ENCODE peak calls at places on chromosomes 11 and 22, in six cellular contexts. One of them, this sample, is unnamed.

GRCh38 chr11:127895776-127896175 is 691.6 kb downstream of the ETS1 start:
- DNase-seq in cardiac fibroblast: no peak
- DNase-seq in AG04450: no peak
- DNase-seq in activated CD8-positive, alpha-beta T cell treated with anti-CD3 and anti-CD28 coated beads for 36 hours: no peak
- DNase-seq in BJ: no peak
- DNase-seq in HFF-Myc: no peak
- DNase-seq in this sample: no peak

GRCh38 chr11:91115116-91115515 is 892.3 kb upstream of the CHORDC1 start:
- DNase-seq in cardiac fibroblast: no peak
- DNase-seq in AG04450: no peak
- DNase-seq in activated CD8-positive, alpha-beta T cell treated with anti-CD3 and anti-CD28 coated beads for 36 hours: no peak
- DNase-seq in BJ: no peak
- DNase-seq in HFF-Myc: no peak
- DNase-seq in this sample: no peak

GRCh38 chr11:69881467-69882269 is 62.5 kb upstream of the FGF3 start:
- DNase-seq in cardiac fibroblast: no peak
- DNase-seq in AG04450: no peak
- DNase-seq in activated CD8-positive, alpha-beta T cell treated with anti-CD3 and anti-CD28 coated beads for 36 hours: peak; percentile 13
- DNase-seq in BJ: no peak
- DNase-seq in HFF-Myc: no peak
- DNase-seq in this sample: no peak

GRCh38 chr11:76782526-76783293 is 446 bp upstream of the TSKU start:
- DNase-seq in cardiac fibroblast: peak; percentile 97
- DNase-seq in AG04450: peak; percentile 97
- DNase-seq in activated CD8-positive, alpha-beta T cell treated with anti-CD3 and anti-CD28 coated beads for 36 hours: peak; percentile 90
- DNase-seq in BJ: peak; percentile 70
- DNase-seq in HFF-Myc: peak; percentile 90
- DNase-seq in this sample: peak; percentile 64

GRCh38 chr11:102592634-102593581 is 32.2 kb downstream of the MMP20 start:
- DNase-seq in cardiac fibroblast: peak; percentile 48
- DNase-seq in AG04450: no peak
- DNase-seq in activated CD8-positive, alpha-beta T cell treated with anti-CD3 and anti-CD28 coated beads for 36 hours: no peak
- DNase-seq in BJ: no peak
- DNase-seq in HFF-Myc: no peak
- DNase-seq in this sample: no peak

GRCh38 chr11:108002476-108002875 is 6.2 kb upstream of the CUL5 start:
- DNase-seq in cardiac fibroblast: no peak
- DNase-seq in AG04450: no peak
- DNase-seq in activated CD8-positive, alpha-beta T cell treated with anti-CD3 and anti-CD28 coated beads for 36 hours: no peak
- DNase-seq in BJ: no peak
- DNase-seq in HFF-Myc: no peak
- DNase-seq in this sample: no peak

GRCh38 chr11:76802151-76802550 is 19.0 kb downstream of the TSKU start:
- DNase-seq in cardiac fibroblast: no peak
- DNase-seq in AG04450: no peak
- DNase-seq in activated CD8-positive, alpha-beta T cell treated with anti-CD3 and anti-CD28 coated beads for 36 hours: no peak
- DNase-seq in BJ: no peak
- DNase-seq in HFF-Myc: no peak
- DNase-seq in this sample: no peak

GRCh38 chr11:47533690-47534135 is 19.2 kb downstream of the CELF1 start:
- DNase-seq in cardiac fibroblast: peak; percentile 56
- DNase-seq in AG04450: no peak
- DNase-seq in activated CD8-positive, alpha-beta T cell treated with anti-CD3 and anti-CD28 coated beads for 36 hours: no peak
- DNase-seq in BJ: peak; percentile 49
- DNase-seq in HFF-Myc: no peak
- DNase-seq in this sample: no peak

GRCh38 chr22:50341977-50342650 is 1.0 kb upstream of the PPP6R2 start:
- DNase-seq in cardiac fibroblast: peak; percentile 87
- DNase-seq in AG04450: peak; percentile 61
- DNase-seq in activated CD8-positive, alpha-beta T cell treated with anti-CD3 and anti-CD28 coated beads for 36 hours: peak; percentile 94
- DNase-seq in BJ: no peak
- DNase-seq in HFF-Myc: peak; percentile 53
- DNase-seq in this sample: peak; percentile 32

GRCh38 chr22:41564563-41564962 is 3.8 kb downstream of the CSDC2 start:
- DNase-seq in cardiac fibroblast: no peak
- DNase-seq in AG04450: no peak
- DNase-seq in activated CD8-positive, alpha-beta T cell treated with anti-CD3 and anti-CD28 coated beads for 36 hours: no peak
- DNase-seq in BJ: no peak
- DNase-seq in HFF-Myc: no peak
- DNase-seq in this sample: no peak

GRCh38 chr11:129251067-129251466 is 58.9 kb upstream of the ARHGAP32 start:
- DNase-seq in cardiac fibroblast: peak; percentile 13
- DNase-seq in AG04450: no peak
- DNase-seq in activated CD8-positive, alpha-beta T cell treated with anti-CD3 and anti-CD28 coated beads for 36 hours: no peak
- DNase-seq in BJ: no peak
- DNase-seq in HFF-Myc: peak; percentile 32
- DNase-seq in this sample: no peak

GRCh38 chr11:11555228-11555627 is 66.6 kb downstream of the GALNT18 start:
- DNase-seq in cardiac fibroblast: no peak
- DNase-seq in AG04450: no peak
- DNase-seq in activated CD8-positive, alpha-beta T cell treated with anti-CD3 and anti-CD28 coated beads for 36 hours: no peak
- DNase-seq in BJ: no peak
- DNase-seq in HFF-Myc: no peak
- DNase-seq in this sample: peak; percentile 44

GRCh38 chr11:117792992-117793391 is 4.0 kb downstream of the DSCAML1 start:
- DNase-seq in cardiac fibroblast: no peak
- DNase-seq in AG04450: no peak
- DNase-seq in activated CD8-positive, alpha-beta T cell treated with anti-CD3 and anti-CD28 coated beads for 36 hours: no peak
- DNase-seq in BJ: no peak
- DNase-seq in HFF-Myc: no peak
- DNase-seq in this sample: no peak

GRCh38 chr11:77200869-77201268 is 72.8 kb downstream of the MYO7A start:
- DNase-seq in cardiac fibroblast: no peak
- DNase-seq in AG04450: no peak
- DNase-seq in activated CD8-positive, alpha-beta T cell treated with anti-CD3 and anti-CD28 coated beads for 36 hours: no peak
- DNase-seq in BJ: no peak
- DNase-seq in HFF-Myc: no peak
- DNase-seq in this sample: no peak

GRCh38 chr11:94746721-94747120 is 21.4 kb upstream of the AMOTL1 start:
- DNase-seq in cardiac fibroblast: no peak
- DNase-seq in AG04450: no peak
- DNase-seq in activated CD8-positive, alpha-beta T cell treated with anti-CD3 and anti-CD28 coated beads for 36 hours: no peak
- DNase-seq in BJ: no peak
- DNase-seq in HFF-Myc: no peak
- DNase-seq in this sample: no peak

GRCh38 chr11:114377612-114378267 is 22.6 kb downstream of the C11orf71 start:
- DNase-seq in cardiac fibroblast: peak; percentile 43
- DNase-seq in AG04450: no peak
- DNase-seq in activated CD8-positive, alpha-beta T cell treated with anti-CD3 and anti-CD28 coated beads for 36 hours: no peak
- DNase-seq in BJ: peak; percentile 95
- DNase-seq in HFF-Myc: peak; percentile 84
- DNase-seq in this sample: no peak

GRCh38 chr11:65225284-65226102 is 36.3 kb upstream of the POLA2 start:
- DNase-seq in cardiac fibroblast: peak; percentile 74
- DNase-seq in AG04450: peak; percentile 6
- DNase-seq in activated CD8-positive, alpha-beta T cell treated with anti-CD3 and anti-CD28 coated beads for 36 hours: peak; percentile 76
- DNase-seq in BJ: no peak
- DNase-seq in HFF-Myc: no peak
- DNase-seq in this sample: no peak

GRCh38 chr11:14642453-14642852 is 1.2 kb upstream of the PDE3B start:
- DNase-seq in cardiac fibroblast: no peak
- DNase-seq in AG04450: no peak
- DNase-seq in activated CD8-positive, alpha-beta T cell treated with anti-CD3 and anti-CD28 coated beads for 36 hours: no peak
- DNase-seq in BJ: no peak
- DNase-seq in HFF-Myc: no peak
- DNase-seq in this sample: no peak

GRCh38 chr11:63779044-63779443 is 10.5 kb upstream of the ZFTA start:
- DNase-seq in cardiac fibroblast: peak; percentile 31
- DNase-seq in AG04450: no peak
- DNase-seq in activated CD8-positive, alpha-beta T cell treated with anti-CD3 and anti-CD28 coated beads for 36 hours: no peak
- DNase-seq in BJ: no peak
- DNase-seq in HFF-Myc: no peak
- DNase-seq in this sample: no peak

GRCh38 chr22:39248254-39248653 is 3.5 kb upstream of the PDGFB start:
- DNase-seq in cardiac fibroblast: peak; percentile 41
- DNase-seq in AG04450: no peak
- DNase-seq in activated CD8-positive, alpha-beta T cell treated with anti-CD3 and anti-CD28 coated beads for 36 hours: no peak
- DNase-seq in BJ: no peak
- DNase-seq in HFF-Myc: no peak
- DNase-seq in this sample: no peak

GRCh38 chr11:46972343-46972742 is 35.8 kb downstream of the CSTPP1 start:
- DNase-seq in cardiac fibroblast: no peak
- DNase-seq in AG04450: no peak
- DNase-seq in activated CD8-positive, alpha-beta T cell treated with anti-CD3 and anti-CD28 coated beads for 36 hours: no peak
- DNase-seq in BJ: no peak
- DNase-seq in HFF-Myc: no peak
- DNase-seq in this sample: no peak

GRCh38 chr11:93000511-93001476 is 31.3 kb downstream of the MTNR1B start:
- DNase-seq in cardiac fibroblast: peak; percentile 57
- DNase-seq in AG04450: peak; percentile 71
- DNase-seq in activated CD8-positive, alpha-beta T cell treated with anti-CD3 and anti-CD28 coated beads for 36 hours: no peak
- DNase-seq in BJ: peak; percentile 63
- DNase-seq in HFF-Myc: peak; percentile 38
- DNase-seq in this sample: peak; percentile 68

GRCh38 chr22:27993774-27994350 is 74.8 kb upstream of the PITPNB start:
- DNase-seq in cardiac fibroblast: no peak
- DNase-seq in AG04450: no peak
- DNase-seq in activated CD8-positive, alpha-beta T cell treated with anti-CD3 and anti-CD28 coated beads for 36 hours: no peak
- DNase-seq in BJ: no peak
- DNase-seq in HFF-Myc: no peak
- DNase-seq in this sample: no peak

GRCh38 chr22:32469799-32470212 is 4.8 kb upstream of the FBXO7 start:
- DNase-seq in cardiac fibroblast: peak; percentile 58
- DNase-seq in AG04450: peak; percentile 32
- DNase-seq in activated CD8-positive, alpha-beta T cell treated with anti-CD3 and anti-CD28 coated beads for 36 hours: no peak
- DNase-seq in BJ: peak; percentile 74
- DNase-seq in HFF-Myc: peak; percentile 86
- DNase-seq in this sample: no peak

GRCh38 chr11:15852179-15852578 is 504.2 kb downstream of the SOX6 start:
- DNase-seq in cardiac fibroblast: no peak
- DNase-seq in AG04450: no peak
- DNase-seq in activated CD8-positive, alpha-beta T cell treated with anti-CD3 and anti-CD28 coated beads for 36 hours: peak; percentile 3
- DNase-seq in BJ: no peak
- DNase-seq in HFF-Myc: no peak
- DNase-seq in this sample: no peak
- TF ChIP-seq CTCF in cardiac fibroblast: peak; percentile 62
- TF ChIP-seq CTCF in AG04450: peak; percentile 40
- TF ChIP-seq CTCF in activated CD8-positive, alpha-beta T cell treated with anti-CD3 and anti-CD28 coated beads for 36 hours: no peak
- TF ChIP-seq CTCF in BJ: peak; percentile 28
- TF ChIP-seq CTCF in HFF-Myc: peak; percentile 18
- TF ChIP-seq CTCF in this sample: peak; percentile 37

DNA sequence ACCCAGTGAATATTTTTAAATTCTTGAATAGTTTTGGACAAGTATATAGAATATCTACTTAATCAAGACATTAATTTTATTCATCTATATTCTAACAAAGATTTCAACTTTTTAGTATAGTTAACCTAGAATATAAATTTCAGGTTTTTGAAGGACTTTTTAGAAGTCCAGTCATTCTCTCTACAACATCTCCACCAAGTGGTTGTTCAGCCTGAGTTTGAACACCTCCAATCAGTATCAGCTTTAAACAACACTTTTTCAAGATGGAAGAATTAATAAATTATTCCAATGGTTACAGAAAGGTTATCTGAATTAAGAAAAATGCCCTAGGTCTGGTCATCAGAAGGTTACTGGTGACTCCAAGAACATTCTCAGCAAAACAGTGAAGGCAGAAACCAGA is 31.8 kb downstream of the EIF3M start:
- DNase-seq in cardiac fibroblast: peak; percentile 67
- DNase-seq in AG04450: no peak
- DNase-seq in activated CD8-positive, alpha-beta T cell treated with anti-CD3 and anti-CD28 coated beads for 36 hours: no peak
- DNase-seq in BJ: no peak
- DNase-seq in HFF-Myc: no peak
- DNase-seq in this sample: no peak
- TF ChIP-seq CTCF in cardiac fibroblast: peak; percentile 20
- TF ChIP-seq CTCF in AG04450: peak; percentile 29
- TF ChIP-seq CTCF in activated CD8-positive, alpha-beta T cell treated with anti-CD3 and anti-CD28 coated beads for 36 hours: no peak
- TF ChIP-seq CTCF in BJ: peak; percentile 1
- TF ChIP-seq CTCF in HFF-Myc: no peak
- TF ChIP-seq CTCF in this sample: no peak

GRCh38 chr11:104534268-104534667 is 364.0 kb downstream of the CASP12 start:
- DNase-seq in cardiac fibroblast: peak; percentile 63
- DNase-seq in AG04450: peak; percentile 24
- DNase-seq in activated CD8-positive, alpha-beta T cell treated with anti-CD3 and anti-CD28 coated beads for 36 hours: no peak
- DNase-seq in BJ: no peak
- DNase-seq in HFF-Myc: peak; percentile 19
- DNase-seq in this sample: no peak

GRCh38 chr11:104529916-104530315 is 366.0 kb upstream of the PDGFD start:
- DNase-seq in cardiac fibroblast: no peak
- DNase-seq in AG04450: no peak
- DNase-seq in activated CD8-positive, alpha-beta T cell treated with anti-CD3 and anti-CD28 coated beads for 36 hours: no peak
- DNase-seq in BJ: no peak
- DNase-seq in HFF-Myc: no peak
- DNase-seq in this sample: no peak

GRCh38 chr11:104531894-104532293 is 366.4 kb downstream of the CASP12 start:
- DNase-seq in cardiac fibroblast: no peak
- DNase-seq in AG04450: no peak
- DNase-seq in activated CD8-positive, alpha-beta T cell treated with anti-CD3 and anti-CD28 coated beads for 36 hours: no peak
- DNase-seq in BJ: no peak
- DNase-seq in HFF-Myc: no peak
- DNase-seq in this sample: no peak

GRCh38 chr11:104529213-104529612 is 365.3 kb upstream of the PDGFD start:
- DNase-seq in cardiac fibroblast: peak; percentile 26
- DNase-seq in AG04450: no peak
- DNase-seq in activated CD8-positive, alpha-beta T cell treated with anti-CD3 and anti-CD28 coated beads for 36 hours: no peak
- DNase-seq in BJ: no peak
- DNase-seq in HFF-Myc: no peak
- DNase-seq in this sample: no peak

GRCh38 chr11:104531075-104531474 is 367.1 kb upstream of the PDGFD start:
- DNase-seq in cardiac fibroblast: no peak
- DNase-seq in AG04450: no peak
- DNase-seq in activated CD8-positive, alpha-beta T cell treated with anti-CD3 and anti-CD28 coated beads for 36 hours: peak; percentile 6
- DNase-seq in BJ: no peak
- DNase-seq in HFF-Myc: no peak
- DNase-seq in this sample: no peak
- TF ChIP-seq CTCF in cardiac fibroblast: peak; percentile 35
- TF ChIP-seq CTCF in AG04450: peak; percentile 16
- TF ChIP-seq CTCF in activated CD8-positive, alpha-beta T cell treated with anti-CD3 and anti-CD28 coated beads for 36 hours: no peak
- TF ChIP-seq CTCF in BJ: no peak
- TF ChIP-seq CTCF in HFF-Myc: peak; percentile 14
- TF ChIP-seq CTCF in this sample: no peak

GRCh38 chr22:18070556-18071306 is 7.1 kb upstream of the PEX26 start:
- DNase-seq in cardiac fibroblast: no peak
- DNase-seq in AG04450: no peak
- DNase-seq in activated CD8-positive, alpha-beta T cell treated with anti-CD3 and anti-CD28 coated beads for 36 hours: peak; percentile 21
- DNase-seq in BJ: no peak
- DNase-seq in HFF-Myc: no peak
- DNase-seq in this sample: no peak
- TF ChIP-seq CTCF in cardiac fibroblast: peak; percentile 19
- TF ChIP-seq CTCF in AG04450: peak; percentile 30
- TF ChIP-seq CTCF in activated CD8-positive, alpha-beta T cell treated with anti-CD3 and anti-CD28 coated beads for 36 hours: peak; percentile 47
- TF ChIP-seq CTCF in BJ: peak; percentile 38
- TF ChIP-seq CTCF in HFF-Myc: peak; percentile 35
- TF ChIP-seq CTCF in this sample: no peak

DNA sequence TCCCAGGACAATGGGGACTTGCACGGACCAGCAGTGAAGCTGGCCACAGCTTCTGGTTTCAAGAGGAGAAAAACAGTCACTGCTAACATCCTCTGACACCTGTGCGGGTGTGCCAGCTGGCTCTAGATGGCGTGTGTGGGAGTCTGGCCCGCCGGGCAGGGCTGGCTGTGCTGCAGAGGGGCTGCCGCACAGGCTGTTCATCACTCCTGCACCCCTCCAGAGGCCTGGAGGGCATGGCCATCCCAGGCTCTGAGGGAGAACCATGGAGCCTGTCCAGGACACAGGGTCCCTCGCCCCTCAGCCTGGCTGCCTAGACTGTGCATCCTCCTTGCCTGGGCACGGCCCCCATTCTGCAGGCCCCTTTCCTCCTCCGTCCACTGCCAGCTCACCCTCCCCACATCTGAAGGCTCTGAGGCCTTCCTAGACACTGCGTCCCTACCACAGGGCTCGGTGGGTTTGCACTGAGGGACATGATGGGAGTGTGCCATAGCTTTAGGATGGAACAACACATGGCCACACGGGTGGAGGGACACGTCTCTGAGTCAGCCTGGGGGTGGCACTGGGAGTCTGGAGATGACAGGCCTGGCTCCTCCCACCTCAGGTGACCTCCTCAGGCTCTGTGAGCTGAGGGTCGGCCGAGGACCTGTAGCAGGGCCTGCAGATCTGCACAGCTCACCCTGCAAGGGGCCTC is 42.1 kb upstream of the GNB1L start:
- DNase-seq in cardiac fibroblast: no peak
- DNase-seq in AG04450: no peak
- DNase-seq in activated CD8-positive, alpha-beta T cell treated with anti-CD3 and anti-CD28 coated beads for 36 hours: peak; percentile 70
- DNase-seq in BJ: no peak
- DNase-seq in HFF-Myc: no peak
- DNase-seq in this sample: no peak
- TF ChIP-seq CTCF in cardiac fibroblast: no peak
- TF ChIP-seq CTCF in AG04450: no peak
- TF ChIP-seq CTCF in activated CD8-positive, alpha-beta T cell treated with anti-CD3 and anti-CD28 coated beads for 36 hours: no peak
- TF ChIP-seq CTCF in BJ: no peak
- TF ChIP-seq CTCF in HFF-Myc: no peak
- TF ChIP-seq CTCF in this sample: no peak